ENCODE peak calls at places on chromosome 9, in four cellular contexts. A is WTC11, P is lower lobe of right lung, H is K562. O is an unnamed sample.

GRCh38 chr9:21744320-21744719 is 58.1 kb upstream of the MTAP start:
- DNase-seq in A (no peak), H (no peak), P (no peak), O (no peak)

GRCh38 chr9:19479874-19480273 is 71.1 kb downstream of the ACER2 start:
- DNase-seq in A (no peak), P (no peak), H (no peak), O (no peak)

GRCh38 chr9:36828574-36829141 is 205.4 kb downstream of the PAX5 start:
- DNase-seq in H (no peak), P (no peak), A (no peak), O (no peak)

GRCh38 chr9:64773491-64773931 is 511.5 kb downstream of the FOXD4L5 start:
- DNase-seq in H (peak; percentile 3), P (peak; percentile 32), A (no peak), O (peak; percentile 21)

GRCh38 chr9:70398145-70398556 is 16.3 kb downstream of the KLF9 start:
- DNase-seq in A (no peak), H (peak; percentile 20), P (no peak), O (no peak)

GRCh38 chr9:101727621-101728524 is 10.6 kb downstream of the GRIN3A start:
- DNase-seq in P (no peak), H (peak; percentile 31), A (peak; percentile 36), O (no peak)

GRCh38 chr9:99485461-99485860 is 263.4 kb downstream of the SEC61B start:
- DNase-seq in P (no peak), H (no peak), A (no peak), O (no peak)

GRCh38 chr9:68546596-68547390 is 6.1 kb upstream of the TMEM252 start:
- DNase-seq in A (no peak), H (no peak), P (no peak), O (no peak)

GRCh38 chr9:92245005-92245797 is 48.3 kb downstream of the IARS1 start:
- DNase-seq in P (no peak), A (no peak), H (no peak), O (no peak)

GRCh38 chr9:110148384-110148783 is 59.6 kb downstream of the C9orf152 start:
- DNase-seq in H (no peak), P (no peak), A (no peak), O (no peak)

GRCh38 chr9:35070823-35071813 is 1.3 kb downstream of the VCP start:
- DNase-seq in A (no peak), P (no peak), H (no peak), O (no peak)

GRCh38 chr9:79430599-79430998 is 141.2 kb upstream of the TLE4 start:
- DNase-seq in A (no peak), P (no peak), H (no peak), O (no peak)

GRCh38 chr9:134625361-134626140 is 16.1 kb upstream of the COL5A1 start:
- DNase-seq in A (peak; percentile 7), H (no peak), P (peak; percentile 24), O (no peak)

GRCh38 chr9:114372971-114373591 is 14.7 kb downstream of the AKNA start:
- DNase-seq in P (peak; percentile 88), A (no peak), H (no peak), O (peak; percentile 54)

GRCh38 chr9:70136632-70137031 is 93.0 kb downstream of the MAMDC2 start:
- DNase-seq in P (no peak), A (no peak), H (no peak), O (no peak)

GRCh38 chr9:4690144-4690543 is 10.8 kb downstream of the CDC37L1 start:
- DNase-seq in H (no peak), A (no peak), P (no peak), O (no peak)

GRCh38 chr9:109213300-109214121 is 46.5 kb upstream of the FRRS1L start:
- DNase-seq in P (no peak), H (no peak), A (no peak), O (no peak)

GRCh38 chr9:806285-807156 is 35.0 kb upstream of the DMRT1 start:
- DNase-seq in P (no peak), H (no peak), A (no peak), O (no peak)

GRCh38 chr9:136200424-136200823 is 4.5 kb downstream of the LHX3 start:
- DNase-seq in P (no peak), H (no peak), A (no peak), O (no peak)

GRCh38 chr9:107948086-107948485 is 458.5 kb upstream of the KLF4 start:
- DNase-seq in H (no peak), P (no peak), A (no peak), O (no peak)

GRCh38 chr9:117278656-117279055 is 136.2 kb downstream of the ASTN2 start:
- DNase-seq in H (no peak), A (no peak), P (no peak), O (no peak)

GRCh38 chr9:101966706-101967105 is 228.3 kb upstream of the GRIN3A start:
- DNase-seq in A (no peak), H (no peak), P (no peak), O (no peak)

DNA sequence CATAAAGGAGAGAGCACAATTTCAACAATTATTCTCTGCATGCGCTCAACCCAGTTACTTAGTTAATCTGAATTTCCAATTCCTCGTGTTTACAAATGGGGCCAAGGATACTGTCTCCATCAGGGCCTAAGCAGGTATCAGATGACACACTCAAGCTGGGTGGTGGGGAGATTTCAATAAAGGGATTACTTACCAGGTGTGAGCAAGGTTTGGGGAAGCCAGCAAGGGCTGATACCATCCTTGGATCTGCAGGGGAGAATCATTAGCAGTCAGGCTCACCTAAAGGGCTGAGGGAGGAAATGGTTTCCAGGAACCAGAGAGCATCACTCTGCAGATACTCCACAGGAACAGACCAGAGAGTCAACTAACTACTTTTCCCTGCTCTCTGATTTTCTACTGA is 487.1 kb downstream of the NTRK2 start:
- DNase-seq in A (no peak), P (no peak), H (no peak), O (no peak)
- TF ChIP-seq CTCF in A (no peak), P (no peak), H (no peak), O (no peak)

GRCh38 chr9:106111039-106111740 is 416.8 kb downstream of the TMEM38B start:
- DNase-seq in P (no peak), H (no peak), A (no peak), O (no peak)
- TF ChIP-seq CTCF in P (no peak), H (no peak), A (no peak), O (no peak)

GRCh38 chr9:12884736-12885395 is 110.0 kb downstream of the LURAP1L start:
- DNase-seq in P (no peak), A (no peak), H (no peak), O (no peak)
- TF ChIP-seq CTCF in P (peak; percentile 51), A (no peak), H (no peak), O (peak; percentile 44)

DNA sequence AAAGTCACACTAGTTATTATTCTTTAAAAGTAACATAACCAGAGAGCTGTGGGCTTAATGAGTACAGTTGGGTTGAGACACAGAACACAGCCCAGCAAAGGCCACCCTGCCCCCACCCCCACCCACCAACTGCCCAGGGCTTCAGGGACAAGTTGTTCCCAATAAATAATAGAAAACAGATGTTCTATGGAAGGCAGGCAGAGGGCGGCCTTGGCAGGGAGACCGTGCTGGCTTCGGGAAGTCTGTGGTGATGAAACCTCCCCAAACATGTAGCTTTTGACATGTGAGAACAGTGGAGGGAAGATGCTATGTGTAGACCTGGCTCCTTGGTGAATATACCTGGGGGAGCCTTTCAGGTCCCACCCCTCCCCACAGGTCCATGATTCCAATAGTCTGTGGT is 10.0 kb downstream of the TRAF1 start:
- DNase-seq in A (no peak), P (no peak), H (no peak), O (peak; percentile 86)
- TF ChIP-seq CTCF in A (no peak), P (no peak), H (peak; percentile 6), O (no peak)

GRCh38 chr9:132018957-132019405 is 60.7 kb downstream of the MED27 start:
- DNase-seq in H (no peak), A (no peak), P (no peak), O (no peak)
- TF ChIP-seq CTCF in H (no peak), A (no peak), P (no peak), O (no peak)

GRCh38 chr9:33787839-33788238 is 7.5 kb upstream of the PRSS3 start:
- DNase-seq in P (no peak), A (no peak), H (no peak), O (peak; percentile 72)
- TF ChIP-seq CTCF in P (no peak), A (no peak), H (peak; percentile 15), O (peak; percentile 57)